ENCODE peak calls at places on chromosomes 16 and 17, in seven cellular contexts. A, N, O, C, W, D and M are unnamed samples.

GRCh38 chr17:57226793-57227192 is 29.5 kb upstream of the MSI2 start:
- DNase-seq in A (no peak), N (no peak), O (no peak), C (no peak), W (no peak), D (no peak), M (no peak)

GRCh38 chr16:46822270-46822669 is 8.7 kb downstream of the C16orf87 start:
- DNase-seq in A (no peak), N (no peak), O (peak), C (no peak), W (no peak), D (no peak), M (no peak)

GRCh38 chr16:17277981-17278381 is 192.8 kb downstream of the XYLT1 start:
- DNase-seq in A (peak), N (no peak), O (peak), C (no peak), W (peak), D (no peak), M (peak)

GRCh38 chr16:87276926-87277325 is 40.3 kb downstream of the C16orf95 start:
- DNase-seq in A (no peak), N (no peak), O (no peak), C (no peak), W (no peak), D (no peak), M (no peak)

GRCh38 chr17:75633484-75634375 is 496 bp downstream of the SMIM5 start:
- DNase-seq in A (peak), N (peak), O (peak), C (peak), W (peak), D (peak), M (peak)

GRCh38 chr17:47853616-47854015 is 2.7 kb upstream of the SP6 start:
- DNase-seq in A (no peak), N (no peak), O (no peak), C (no peak), W (no peak), D (no peak), M (no peak)

GRCh38 chr17:71380535-71380934 is 740.3 kb upstream of the SOX9 start:
- DNase-seq in A (no peak), N (no peak), O (no peak), C (no peak), W (no peak), D (no peak), M (no peak)

GRCh38 chr16:83176802-83177201 is 550.0 kb downstream of the CDH13 start:
- DNase-seq in A (no peak), N (no peak), O (no peak), C (no peak), W (no peak), D (no peak), M (no peak)

GRCh38 chr17:40290629-40291296 is 3.1 kb downstream of the CDC6 start:
- DNase-seq in A (peak), N (no peak), O (peak), C (no peak), W (peak), D (no peak), M (peak)

GRCh38 chr17:60110586-60110985 is 31.9 kb upstream of the HEATR6 start:
- DNase-seq in A (no peak), N (no peak), O (no peak), C (no peak), W (no peak), D (no peak), M (no peak)

GRCh38 chr17:57158795-57159194 is 73.7 kb downstream of the AKAP1 start:
- DNase-seq in A (no peak), N (no peak), O (no peak), C (no peak), W (no peak), D (no peak), M (no peak)

GRCh38 chr16:77657016-77657415 is 65.3 kb upstream of the NUDT7 start:
- DNase-seq in A (no peak), N (no peak), O (no peak), C (no peak), W (no peak), D (no peak), M (peak)

GRCh38 chr16:53067675-53068074 is 12.9 kb downstream of the CHD9 start:
- DNase-seq in A (no peak), N (no peak), O (no peak), C (no peak), W (no peak), D (no peak), M (no peak)

GRCh38 chr17:1492249-1493206 is at the start of gene MYO1C:
- DNase-seq in A (no peak), N (no peak), O (no peak), C (no peak), W (no peak), D (peak), M (no peak)

GRCh38 chr17:4590981-4591453 is 6.7 kb downstream of the SMTNL2 start:
- DNase-seq in A (no peak), N (no peak), O (no peak), C (no peak), W (no peak), D (peak), M (no peak)

GRCh38 chr17:32623196-32623595 is 136.4 kb downstream of the CDK5R1 start:
- DNase-seq in A (no peak), N (no peak), O (no peak), C (no peak), W (no peak), D (no peak), M (no peak)

GRCh38 chr17:35788504-35788998 is 6.9 kb downstream of the MMP28 start:
- DNase-seq in A (no peak), N (no peak), O (no peak), C (no peak), W (peak), D (peak), M (no peak)

GRCh38 chr16:50821586-50821985 is 79.7 kb downstream of the CYLD start:
- DNase-seq in A (no peak), N (no peak), O (no peak), C (no peak), W (no peak), D (no peak), M (peak)

GRCh38 chr17:65455972-65456343 is 105.5 kb downstream of the AXIN2 start:
- DNase-seq in A (no peak), N (no peak), O (peak), C (peak), W (no peak), D (no peak), M (peak)

GRCh38 chr16:48561960-48562393 is 48.0 kb downstream of the N4BP1 start:
- DNase-seq in A (no peak), N (no peak), O (peak), C (no peak), W (no peak), D (no peak), M (peak)

GRCh38 chr17:34275881-34276280 is 5.9 kb downstream of the CCL7 start:
- DNase-seq in A (no peak), N (no peak), O (no peak), C (no peak), W (no peak), D (no peak), M (no peak)

GRCh38 chr17:28734712-28735241 is 6.2 kb downstream of the NEK8 start:
- DNase-seq in A (no peak), N (no peak), O (no peak), C (no peak), W (no peak), D (no peak), M (no peak)

GRCh38 chr17:7380855-7381683 is at the start of gene TNK1:
- DNase-seq in A (peak), N (no peak), O (peak), C (no peak), W (no peak), D (peak), M (peak)

DNA sequence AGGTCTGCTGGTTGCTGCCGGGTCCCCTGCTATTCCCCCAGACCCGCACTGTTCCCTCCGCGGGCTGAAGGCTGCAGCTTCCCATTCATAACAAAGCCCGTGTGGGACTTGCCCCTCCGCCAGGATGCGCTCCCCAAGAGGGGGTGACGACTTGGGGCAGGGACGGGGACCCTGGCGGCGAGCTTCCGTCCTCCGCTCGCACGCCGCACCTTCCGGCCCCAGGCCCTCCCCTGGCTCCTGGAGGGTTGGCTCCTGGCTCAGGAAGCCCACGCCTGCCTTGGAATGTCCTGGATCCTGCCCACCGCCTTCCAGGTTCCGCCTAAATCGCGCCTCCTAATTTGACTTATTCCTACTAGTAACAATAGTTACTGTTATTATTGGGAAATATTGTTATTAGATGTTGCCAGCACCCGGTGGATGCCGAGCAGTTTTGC is 1.1 kb upstream of the TFAP4 start:
- DNase-seq in A (peak), N (no peak), O (peak), C (no peak), W (peak), D (peak), M (peak)
- TF ChIP-seq POLR2A in A (peak), N (no peak), O (no peak), C (no peak), W (peak), D (no peak), M (peak)

GRCh38 chr16:89114159-89114981 is 20.7 kb downstream of the ACSF3 start:
- DNase-seq in A (no peak), N (no peak), O (no peak), C (no peak), W (no peak), D (no peak), M (no peak)

GRCh38 chr16:89116341-89117238 is 22.9 kb downstream of the ACSF3 start:
- DNase-seq in A (no peak), N (no peak), O (no peak), C (no peak), W (no peak), D (no peak), M (no peak)

GRCh38 chr16:89113661-89114060 is 20.0 kb downstream of the ACSF3 start:
- DNase-seq in A (no peak), N (no peak), O (no peak), C (no peak), W (no peak), D (no peak), M (no peak)

GRCh38 chr16:89117239-89117974 is 23.8 kb downstream of the ACSF3 start:
- DNase-seq in A (no peak), N (no peak), O (no peak), C (no peak), W (no peak), D (no peak), M (no peak)

GRCh38 chr16:89115216-89115949 is 21.7 kb downstream of the ACSF3 start:
- DNase-seq in A (no peak), N (peak), O (peak), C (peak), W (no peak), D (peak), M (no peak)
- TF ChIP-seq POLR2A in A (no peak), N (no peak), O (no peak), C (no peak), W (no peak), D (no peak), M (no peak)

GRCh38 chr17:42845556-42845917 is 1.2 kb downstream of the AOC2 start:
- DNase-seq in A (no peak), N (no peak), O (no peak), C (no peak), W (no peak), D (no peak), M (no peak)
- TF ChIP-seq POLR2A in A (no peak), N (no peak), O (no peak), C (no peak), W (no peak), D (no peak), M (peak)

GRCh38 chr16:3868967-3869366 is 11.5 kb downstream of the CREBBP start:
- DNase-seq in A (no peak), N (no peak), O (no peak), C (no peak), W (no peak), D (no peak), M (no peak)

GRCh38 chr16:3872216-3872895 is 8.2 kb downstream of the CREBBP start:
- DNase-seq in A (no peak), N (no peak), O (no peak), C (no peak), W (no peak), D (no peak), M (no peak)

GRCh38 chr16:3865241-3865640 is 15.3 kb downstream of the CREBBP start:
- DNase-seq in A (no peak), N (no peak), O (no peak), C (no peak), W (no peak), D (no peak), M (no peak)

GRCh38 chr16:3866703-3867431 is 13.6 kb downstream of the CREBBP start:
- DNase-seq in A (no peak), N (no peak), O (no peak), C (no peak), W (no peak), D (no peak), M (no peak)

DNA sequence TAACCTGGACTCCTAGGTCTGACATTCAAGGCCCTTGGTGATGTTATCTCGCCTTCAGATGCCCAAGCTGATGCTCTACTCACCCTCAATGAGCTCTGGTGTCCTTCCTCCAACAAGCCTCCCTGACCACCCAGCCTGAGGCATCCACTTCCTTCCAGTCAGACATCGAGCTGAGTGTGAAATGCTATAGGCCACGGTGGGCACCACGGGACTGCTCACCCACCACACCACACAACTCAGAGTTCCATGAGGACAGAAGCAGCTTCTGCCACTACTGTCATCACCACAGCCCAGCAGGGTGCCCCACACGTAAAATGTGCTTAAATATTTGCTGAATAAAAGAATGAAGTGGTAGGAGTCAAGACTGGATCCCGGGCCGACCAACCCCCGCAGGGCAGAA is 12.0 kb downstream of the CREBBP start:
- DNase-seq in A (no peak), N (no peak), O (no peak), C (no peak), W (no peak), D (no peak), M (no peak)
- TF ChIP-seq POLR2A in A (no peak), N (no peak), O (no peak), C (no peak), W (no peak), D (no peak), M (no peak)